ENCODE peak calls at places on chromosomes 16 and 17, in six cellular contexts. V, Z, L, H, R and E are unnamed samples.

GRCh38 chr17:65741690-65742089 is 180.2 kb upstream of the AXIN2 start:
- DNase-seq in V (no peak), Z (no peak), L (no peak), H (no peak), R (no peak), E (no peak)

GRCh38 chr17:82648761-82649474 is 674 bp upstream of the WDR45B start:
- DNase-seq in V (peak), Z (peak), L (no peak), H (no peak), R (no peak), E (peak)

GRCh38 chr17:43316522-43317142 is 82.2 kb upstream of the ARL4D start:
- DNase-seq in V (peak), Z (peak), L (no peak), H (no peak), R (no peak), E (peak)

GRCh38 chr16:31427441-31428276 is 501 bp downstream of the COX6A2 start:
- DNase-seq in V (no peak), Z (peak), L (peak), H (peak), R (no peak), E (no peak)

GRCh38 chr16:50056226-50056625 is 9.5 kb upstream of the HEATR3 start:
- DNase-seq in V (no peak), Z (no peak), L (no peak), H (no peak), R (no peak), E (no peak)

GRCh38 chr17:59828478-59828760 is 64.3 kb downstream of the TUBD1 start:
- DNase-seq in V (no peak), Z (no peak), L (no peak), H (no peak), R (no peak), E (no peak)

GRCh38 chr17:33451221-33451620 is 158.1 kb upstream of the ASIC2 start:
- DNase-seq in V (no peak), Z (no peak), L (no peak), H (no peak), R (no peak), E (no peak)

GRCh38 chr17:70668276-70668937 is 499.1 kb downstream of the KCNJ2 start:
- DNase-seq in V (no peak), Z (no peak), L (no peak), H (no peak), R (no peak), E (no peak)

GRCh38 chr17:57580055-57580739 is 164.9 kb downstream of the CCDC182 start:
- DNase-seq in V (no peak), Z (no peak), L (no peak), H (no peak), R (no peak), E (no peak)